ENCODE peak calls at places on chromosomes 4 and X, in five cellular contexts. J, E, H, N and Y are unnamed samples.

GRCh38 chr4:6137747-6138135 is 62.6 kb downstream of the JAKMIP1 start:
- DNase-seq in N (no peak), E (no peak), J (no peak), H (no peak), Y (no peak)

GRCh38 chrX:11242704-11243103 is 50.5 kb upstream of the AMELX start:
- DNase-seq in J (no peak), H (no peak), N (no peak), E (no peak), Y (no peak)

GRCh38 chr4:133146574-133147198 is 2.4 kb upstream of the PCDH10 start:
- DNase-seq in E (peak), H (no peak), N (peak), J (peak), Y (no peak)

GRCh38 chr4:97548943-97549583 is 594.2 kb downstream of the STPG2 start:
- DNase-seq in N (no peak), E (no peak), J (no peak), H (no peak), Y (no peak)

GRCh38 chr4:963276-964225 is 9.8 kb downstream of the DGKQ start:
- DNase-seq in H (no peak), J (no peak), N (no peak), E (no peak), Y (no peak)

GRCh38 chr4:71870456-71870855 is 86.6 kb upstream of the GC start:
- DNase-seq in N (no peak), H (no peak), J (no peak), E (no peak), Y (no peak)

GRCh38 chrX:42714981-42715688 is 62.8 kb downstream of the PPP1R2C start:
- DNase-seq in N (peak), E (peak), J (no peak), H (no peak), Y (no peak)

GRCh38 chrX:18075603-18076002 is 145.1 kb downstream of the BEND2 start:
- DNase-seq in E (peak), N (peak), J (no peak), H (no peak), Y (no peak)

GRCh38 chrX:148562846-148563245 is 62.4 kb downstream of the AFF2 start:
- DNase-seq in E (no peak), N (no peak), H (no peak), J (no peak), Y (no peak)

GRCh38 chr4:182443070-182443469 is 199.9 kb downstream of the TENM3 start:
- DNase-seq in N (no peak), E (peak), H (no peak), J (no peak), Y (no peak)

GRCh38 chr4:182448281-182449151 is 205.3 kb downstream of the TENM3 start:
- DNase-seq in H (no peak), J (peak), N (peak), E (peak), Y (no peak)

GRCh38 chr4:182449960-182450359 is 206.8 kb downstream of the TENM3 start:
- DNase-seq in H (no peak), E (no peak), J (peak), N (no peak), Y (no peak)

GRCh38 chr4:182449186-182449880 is 206.1 kb downstream of the TENM3 start:
- DNase-seq in N (peak), J (no peak), E (peak), H (no peak), Y (no peak)

GRCh38 chr4:182447938-182448280 is 204.7 kb downstream of the TENM3 start:
- DNase-seq in N (peak), H (no peak), E (no peak), J (peak), Y (no peak)
- H2AFZ ChIP-seq in N (peak), H (no peak), E (peak), J (peak), Y (peak)

GRCh38 chrX:3142259-3143042 is 101.2 kb downstream of the ARSF start:
- DNase-seq in N (no peak), E (no peak), J (no peak), H (no peak), Y (no peak)
- H2AFZ ChIP-seq in N (peak), E (no peak), J (peak), H (peak), Y (peak)

DNA sequence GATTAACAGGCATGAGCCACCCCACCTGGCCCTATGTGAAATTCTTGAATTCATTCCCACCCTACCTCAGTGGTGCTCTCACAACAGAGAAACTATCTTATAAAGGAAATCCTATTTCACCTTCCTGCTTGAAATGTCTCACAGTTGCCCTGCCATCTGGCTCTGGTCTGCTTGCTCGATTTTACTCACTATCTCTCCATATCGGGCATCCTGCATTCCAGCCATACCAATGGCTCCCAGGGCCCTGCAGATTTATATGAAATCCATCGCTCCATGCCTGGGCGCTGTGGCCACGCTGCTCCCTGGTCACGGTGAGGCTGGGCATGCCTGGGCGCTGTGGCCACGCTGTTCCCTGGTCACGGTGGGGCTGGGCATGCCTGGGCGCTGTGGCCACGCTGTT is 15.8 kb downstream of the SORBS2 start:
- DNase-seq in J (no peak), N (no peak), E (no peak), H (no peak), Y (no peak)
- H2AFZ ChIP-seq in J (no peak), N (no peak), E (no peak), H (no peak), Y (peak)

GRCh38 chr4:100540156-100540555 is 22.3 kb upstream of the EMCN start:
- DNase-seq in E (no peak), N (no peak), H (no peak), J (no peak), Y (no peak)
- H2AFZ ChIP-seq in E (no peak), N (no peak), H (no peak), J (no peak), Y (no peak)

DNA sequence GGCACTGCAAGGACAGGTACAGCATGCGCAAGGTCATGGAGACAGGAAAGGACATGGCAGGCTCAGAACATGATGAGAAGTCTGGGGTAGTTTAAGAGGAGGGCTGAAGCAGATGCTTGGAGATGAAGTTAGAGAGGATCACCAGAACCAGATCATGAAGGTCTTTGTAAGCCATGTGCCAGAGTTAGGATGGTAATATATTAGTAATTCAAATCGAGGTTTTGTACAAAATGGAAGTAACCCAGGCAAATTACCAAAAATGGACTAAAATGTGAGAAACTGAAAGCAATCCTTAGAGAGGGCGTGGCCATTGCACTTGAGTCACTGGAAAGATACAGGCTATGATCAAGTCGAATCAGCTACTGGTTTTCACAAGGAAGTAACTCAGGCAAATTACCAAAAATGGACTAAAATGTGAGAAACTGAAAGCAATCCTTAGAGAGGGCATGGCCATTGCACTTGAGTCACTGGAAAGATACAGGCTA is 13.5 kb downstream of the RXFP1 start:
- DNase-seq in J (peak), E (no peak), N (no peak), H (peak), Y (no peak)
- H2AFZ ChIP-seq in J (peak), E (no peak), N (peak), H (no peak), Y (peak)